ENCODE peak calls at places on chromosomes 3 and 15, in eight cellular contexts. N, R, M, C, L, X, Q and W are unnamed samples.

GRCh38 chr15:39573844-39574243 is 7.0 kb upstream of the THBS1 start:
- DNase-seq in N (peak; percentile 26), Q (no peak), R (no peak), M (no peak), L (no peak), C (no peak), X (no peak), W (no peak)

GRCh38 chr15:47717036-47717611 is at the start of gene SEMA6D:
- DNase-seq in L (peak; percentile 72), C (peak; percentile 76), M (peak; percentile 34), X (peak; percentile 22), N (peak; percentile 73), Q (peak; percentile 84), R (peak; percentile 45), W (peak; percentile 21)

GRCh38 chr3:64048631-64049061 is 25.4 kb upstream of the PSMD6 start:
- DNase-seq in N (peak; percentile 59), C (no peak), M (no peak), X (no peak), L (no peak), Q (no peak), R (no peak), W (no peak)

GRCh38 chr3:43582876-43583275 is 38.9 kb downstream of the ANO10 start:
- DNase-seq in N (no peak), M (no peak), R (no peak), Q (no peak), C (no peak), X (no peak), L (no peak), W (no peak)

GRCh38 chr3:160801386-160802118 is 45.5 kb downstream of the PPM1L start:
- DNase-seq in X (peak; percentile 24), M (peak; percentile 22), N (peak; percentile 74), L (peak; percentile 56), R (peak; percentile 36), Q (peak; percentile 43), C (no peak), W (no peak)

GRCh38 chr15:58182460-58183163 is 44.4 kb downstream of the AQP9 start:
- DNase-seq in N (peak; percentile 69), Q (peak; percentile 69), C (peak; percentile 71), M (peak; percentile 60), R (peak; percentile 31), L (peak; percentile 14), X (no peak), W (peak; percentile 71)

GRCh38 chr3:175941352-175941751 is 1082.2 kb downstream of the NAALADL2 start:
- DNase-seq in L (no peak), Q (peak; percentile 11), R (no peak), C (peak; percentile 62), X (no peak), N (peak; percentile 20), M (no peak), W (peak; percentile 56)

GRCh38 chr3:48222616-48223513 is at the start of gene CAMP:
- DNase-seq in N (peak; percentile 44), R (peak; percentile 61), C (no peak), X (peak; percentile 25), Q (peak; percentile 70), M (peak; percentile 84), L (no peak), W (peak; percentile 92)

GRCh38 chr3:41997702-41998551 is 36.0 kb upstream of the ULK4 start:
- DNase-seq in N (peak; percentile 21), C (peak; percentile 40), Q (no peak), L (no peak), M (no peak), R (no peak), X (no peak), W (peak; percentile 17)

GRCh38 chr3:33096103-33096868 is 660 bp downstream of the GLB1 start:
- DNase-seq in C (peak; percentile 54), X (peak; percentile 37), Q (peak; percentile 62), M (peak; percentile 55), N (peak; percentile 33), R (peak; percentile 57), L (peak; percentile 35), W (peak; percentile 35)

GRCh38 chr3:15647629-15648167 is 46.2 kb downstream of the BTD start:
- DNase-seq in L (peak; percentile 32), R (no peak), C (no peak), Q (no peak), M (peak; percentile 72), N (peak; percentile 98), X (no peak), W (no peak)

GRCh38 chr15:27764339-27764738 is 334.8 kb downstream of the OCA2 start:
- DNase-seq in L (no peak), N (no peak), R (no peak), M (no peak), X (no peak), Q (no peak), C (no peak), W (no peak)

GRCh38 chr3:52450489-52451236 is 3.2 kb downstream of the TNNC1 start:
- DNase-seq in C (no peak), Q (no peak), R (no peak), M (no peak), N (no peak), X (no peak), L (no peak), W (no peak)

GRCh38 chr3:52452126-52452525 is 1.7 kb downstream of the TNNC1 start:
- DNase-seq in M (no peak), Q (no peak), N (no peak), C (no peak), R (no peak), L (no peak), X (no peak), W (no peak)

GRCh38 chr3:52452570-52453221 is 1.1 kb downstream of the TNNC1 start:
- DNase-seq in N (no peak), X (no peak), Q (no peak), R (no peak), L (peak; percentile 83), M (no peak), C (no peak), W (no peak)

GRCh38 chr3:52453496-52454234 is at the start of gene TNNC1:
- DNase-seq in R (peak; percentile 40), C (no peak), X (no peak), L (peak; percentile 76), Q (peak; percentile 71), N (no peak), M (no peak), W (peak; percentile 41)

DNA sequence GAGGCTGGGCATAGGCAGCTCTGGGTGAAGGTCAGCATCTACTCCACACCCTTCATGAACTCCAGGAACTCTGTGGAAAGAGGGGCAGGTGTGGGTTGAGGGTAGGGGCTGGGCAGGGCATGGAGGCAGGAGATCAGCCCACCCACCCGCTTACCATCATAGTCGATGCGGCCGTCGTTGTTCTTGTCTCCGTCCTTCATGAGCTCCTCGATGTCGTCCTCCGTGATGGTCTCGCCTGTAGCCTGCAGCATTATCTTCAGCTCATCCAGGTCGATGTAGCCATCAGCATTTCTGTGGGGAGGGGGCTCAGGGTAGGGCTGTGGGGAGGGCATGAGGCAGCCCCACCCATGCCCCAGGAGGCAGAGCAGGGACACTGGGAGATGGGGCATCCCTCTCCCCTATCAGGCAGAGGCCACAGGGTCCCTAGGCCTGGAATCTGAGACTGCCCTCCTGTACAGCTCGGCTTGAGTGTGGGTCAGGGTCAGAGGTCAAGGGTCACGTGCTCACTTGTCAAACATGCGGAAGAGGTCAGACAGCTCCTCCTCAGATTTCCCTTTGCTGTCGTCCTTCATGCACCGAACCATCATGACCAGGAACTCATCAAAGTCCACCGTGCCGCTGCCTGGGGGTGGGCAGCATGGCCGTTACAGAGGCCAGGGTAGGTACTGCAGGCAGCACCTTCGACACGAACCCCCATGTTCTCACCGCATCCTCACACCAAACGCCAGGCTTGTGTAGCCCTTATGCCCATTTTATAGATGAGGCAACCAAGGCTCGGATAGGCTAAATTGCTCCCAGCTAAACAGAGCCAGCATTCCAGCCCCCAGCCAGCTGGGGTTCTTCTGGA is 2.4 kb downstream of the TNNC1 start:
- DNase-seq in X (no peak), Q (no peak), N (no peak), C (no peak), M (no peak), L (no peak), R (no peak), W (no peak)
- TF ChIP-seq CTCF in X (no peak), Q (no peak), N (no peak), C (no peak), M (no peak), L (no peak), R (no peak), W (no peak)

DNA sequence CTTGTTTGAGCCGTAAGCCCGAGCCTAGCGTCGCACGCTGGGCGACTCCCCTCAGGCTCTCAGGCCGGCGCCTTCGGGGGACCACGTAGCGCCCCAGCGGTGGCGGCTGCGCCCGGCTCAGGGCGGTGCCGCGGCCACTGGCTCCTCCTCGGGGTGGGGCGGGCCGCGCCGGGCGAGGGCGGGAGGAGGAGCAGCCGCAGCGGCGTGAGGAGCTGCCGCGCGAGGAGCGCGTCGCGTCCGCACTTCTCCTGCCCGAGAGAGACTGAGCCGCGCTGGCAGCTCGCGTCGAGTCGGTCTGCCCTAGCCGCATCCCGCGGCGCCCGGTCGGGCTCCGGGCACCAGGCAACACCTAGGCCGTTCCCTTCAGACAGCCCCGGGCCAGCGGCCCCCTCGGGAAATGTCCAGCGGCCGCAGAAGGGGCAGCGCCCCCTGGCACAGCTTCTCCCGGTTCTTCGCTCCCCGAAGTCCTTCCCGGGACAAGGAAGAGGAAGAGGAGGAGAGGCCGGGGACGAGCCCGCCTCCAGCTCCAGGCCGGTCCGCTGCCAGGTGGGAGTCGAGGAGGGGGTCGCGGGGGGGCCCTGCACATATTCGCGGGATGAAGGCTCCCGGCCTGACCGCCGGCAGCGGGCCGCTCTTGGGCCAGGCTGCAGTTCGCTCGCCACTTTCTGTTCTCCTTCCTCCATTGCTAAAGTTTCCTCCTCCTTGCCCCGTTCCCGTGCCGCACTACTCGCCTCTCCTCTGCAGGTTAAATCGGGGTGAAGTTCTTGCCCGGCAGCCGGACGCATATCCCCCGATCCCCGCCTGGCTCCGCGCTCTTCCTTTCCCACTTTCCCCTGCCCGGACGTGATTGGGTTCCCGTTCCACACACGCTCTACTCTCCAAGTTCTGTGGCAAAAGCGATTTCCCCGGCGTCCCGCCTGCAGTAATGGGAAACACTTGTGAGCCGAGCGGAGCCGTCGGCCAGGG is at the start of gene CRYBG3:
- DNase-seq in C (peak; percentile 79), X (peak; percentile 68), M (peak; percentile 94), N (peak; percentile 70), R (peak; percentile 84), Q (peak; percentile 93), L (peak; percentile 83), W (peak; percentile 85)
- TF ChIP-seq CTCF in C (no peak), X (peak; percentile 6), M (peak; percentile 11), N (peak; percentile 18), R (no peak), Q (peak; percentile 37), L (peak; percentile 18), W (peak; percentile 12)

DNA sequence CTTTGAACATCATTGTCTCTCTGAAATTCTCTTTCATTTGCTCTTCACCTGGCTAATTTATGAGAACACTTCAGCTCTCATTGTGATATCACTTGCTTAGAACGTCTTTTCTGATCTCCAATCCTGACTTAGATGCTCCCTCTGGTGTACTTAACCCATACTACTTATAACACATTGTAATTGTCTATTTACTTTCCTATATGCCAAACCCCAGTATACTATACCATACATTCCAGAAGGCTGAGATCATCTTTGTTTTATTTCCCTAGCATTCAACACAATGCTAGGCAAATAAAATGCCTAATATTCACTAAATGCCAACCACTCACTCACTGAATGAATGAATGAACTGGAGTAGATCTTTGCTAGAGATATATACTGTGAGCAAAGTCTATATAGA is 27.0 kb upstream of the PEX5L start:
- DNase-seq in X (no peak), Q (no peak), C (no peak), R (no peak), M (no peak), L (no peak), N (no peak), W (no peak)
- TF ChIP-seq CTCF in X (no peak), Q (no peak), C (no peak), R (no peak), M (no peak), L (no peak), N (no peak), W (no peak)

GRCh38 chr3:39383190-39383912 is at the start of gene SLC25A38:
- DNase-seq in Q (peak; percentile 94), M (peak; percentile 84), L (peak; percentile 78), C (peak; percentile 76), X (peak; percentile 80), N (peak; percentile 85), R (peak; percentile 80), W (peak; percentile 76)
- TF ChIP-seq CTCF in Q (peak; percentile 41), M (peak; percentile 42), L (no peak), C (no peak), X (no peak), N (peak; percentile 31), R (no peak), W (peak; percentile 16)